ENCODE peak calls at places on chromosome 20, in five cellular contexts. Y is H1, A is sigmoid colon, L is HepG2, J is K562. B is an unnamed sample. For H3K4me1, the result is how much of the 10 kb centered on the place peaks cover.

GRCh38 chr20:48995599-48995998 is 50.5 kb upstream of the CSE1L start:
- DNase-seq in Y (no peak), A (no peak), J (no peak), L (no peak), B (no peak)

GRCh38 chr20:4170621-4171537 is 155.5 kb upstream of the RNF24 start:
- DNase-seq in J (no peak), Y (no peak), A (no peak), L (no peak), B (no peak)

GRCh38 chr20:63502671-63503172 is 3.8 kb upstream of the EEF1A2 start:
- DNase-seq in A (no peak), J (no peak), Y (no peak), L (no peak), B (no peak)

GRCh38 chr20:61608275-61609085 is 356.4 kb downstream of the CDH4 start:
- DNase-seq in L (peak), A (no peak), Y (no peak), J (peak), B (no peak)

GRCh38 chr20:18504479-18505060 is 3.2 kb upstream of the SEC23B start:
- DNase-seq in A (peak), Y (no peak), J (no peak), L (no peak), B (peak)

GRCh38 chr20:8331740-8332412 is 199.8 kb downstream of the PLCB1 start:
- DNase-seq in A (no peak), J (no peak), L (peak), Y (no peak), B (no peak)

GRCh38 chr20:20413801-20414200 is 45.9 kb downstream of the INSM1 start:
- DNase-seq in Y (no peak), J (no peak), L (no peak), A (no peak), B (no peak)

GRCh38 chr20:543369-544152 is at the start of gene CSNK2A1:
- DNase-seq in A (peak), J (peak), L (peak), Y (peak), B (peak)

GRCh38 chr20:31597483-31597858 is 7.6 kb upstream of the ID1 start:
- DNase-seq in Y (no peak), J (no peak), A (no peak), L (no peak), B (no peak)

GRCh38 chr20:64177787-64178186 is 13.5 kb downstream of the MYT1 start:
- DNase-seq in A (no peak), J (no peak), L (no peak), Y (no peak), B (no peak)

GRCh38 chr20:59385461-59385860 is 85.0 kb downstream of the EDN3 start:
- DNase-seq in A (no peak), Y (no peak), J (no peak), L (no peak), B (no peak)

GRCh38 chr20:33145521-33145920 is 22.4 kb upstream of the BPIFA2 start:
- DNase-seq in Y (no peak), J (no peak), L (no peak), A (no peak), B (no peak)

GRCh38 chr20:54257090-54257816 is 49.4 kb downstream of the PFDN4 start:
- DNase-seq in Y (peak), J (no peak), A (no peak), L (no peak), B (no peak)

GRCh38 chr20:61840661-61841455 is 224.8 kb downstream of the TAF4 start:
- DNase-seq in Y (no peak), L (no peak), A (no peak), J (no peak), B (no peak)

GRCh38 chr20:44752099-44752931 is 6.7 kb downstream of the KCNK15 start:
- DNase-seq in Y (no peak), L (no peak), J (no peak), A (no peak), B (no peak)

GRCh38 chr20:53810661-53811355 is 217.2 kb upstream of the ZNF217 start:
- DNase-seq in Y (no peak), L (no peak), A (no peak), J (no peak), B (no peak)

GRCh38 chr20:63061051-63061531 is 54.3 kb upstream of the BHLHE23 start:
- DNase-seq in Y (no peak), J (no peak), L (no peak), A (peak), B (no peak)

GRCh38 chr20:23596856-23597255 is 8.9 kb downstream of the CST9 start:
- DNase-seq in Y (no peak), A (no peak), L (no peak), J (no peak), B (no peak)

GRCh38 chr20:32019156-32019510 is 8.9 kb downstream of the CCM2L start:
- DNase-seq in A (no peak), Y (no peak), L (no peak), J (peak), B (no peak)

GRCh38 chr20:40433341-40433861 is 255.6 kb downstream of the MAFB start:
- DNase-seq in L (no peak), A (no peak), Y (no peak), J (no peak), B (no peak)

GRCh38 chr20:38985603-38986170 is 23.5 kb downstream of the DHX35 start:
- DNase-seq in J (no peak), Y (no peak), L (peak), A (no peak), B (no peak)

GRCh38 chr20:33687993-33688937 is 2.1 kb upstream of the E2F1 start:
- DNase-seq in A (no peak), L (no peak), Y (no peak), J (no peak), B (no peak)

GRCh38 chr20:32021091-32021490 is 10.9 kb downstream of the CCM2L start:
- DNase-seq in L (no peak), A (no peak), Y (no peak), J (no peak), B (no peak)

GRCh38 chr20:34637245-34638185 is 39.4 kb downstream of the PIGU start:
- DNase-seq in Y (no peak), A (peak), J (no peak), L (peak), B (no peak)

GRCh38 chr20:46151936-46152335 is 33.8 kb downstream of the CD40 start:
- DNase-seq in A (no peak), Y (no peak), L (peak), J (peak), B (no peak)

GRCh38 chr20:38277285-38277684 is 16.8 kb upstream of the KIAA1755 start:
- DNase-seq in Y (no peak), J (no peak), L (no peak), A (no peak), B (no peak)

GRCh38 chr20:13458860-13459451 is 179.8 kb downstream of the TASP1 start:
- DNase-seq in A (no peak), Y (no peak), J (peak), L (peak), B (peak)

GRCh38 chr20:38109025-38109541 is 56.0 kb downstream of the TGM2 start:
- DNase-seq in J (no peak), Y (no peak), L (no peak), A (peak), B (peak)

GRCh38 chr20:44423480-44423879 is 52.2 kb upstream of the TTPAL start:
- DNase-seq in Y (no peak), A (no peak), J (no peak), L (no peak), B (no peak)

GRCh38 chr20:19376451-19376971 is 164.1 kb downstream of the SLC24A3 start:
- DNase-seq in A (no peak), J (no peak), Y (no peak), L (no peak), B (no peak)

GRCh38 chr20:1373614-1374013 is 19.2 kb downstream of the FKBP1A start:
- DNase-seq in L (no peak), Y (no peak), A (no peak), J (no peak), B (no peak)

DNA sequence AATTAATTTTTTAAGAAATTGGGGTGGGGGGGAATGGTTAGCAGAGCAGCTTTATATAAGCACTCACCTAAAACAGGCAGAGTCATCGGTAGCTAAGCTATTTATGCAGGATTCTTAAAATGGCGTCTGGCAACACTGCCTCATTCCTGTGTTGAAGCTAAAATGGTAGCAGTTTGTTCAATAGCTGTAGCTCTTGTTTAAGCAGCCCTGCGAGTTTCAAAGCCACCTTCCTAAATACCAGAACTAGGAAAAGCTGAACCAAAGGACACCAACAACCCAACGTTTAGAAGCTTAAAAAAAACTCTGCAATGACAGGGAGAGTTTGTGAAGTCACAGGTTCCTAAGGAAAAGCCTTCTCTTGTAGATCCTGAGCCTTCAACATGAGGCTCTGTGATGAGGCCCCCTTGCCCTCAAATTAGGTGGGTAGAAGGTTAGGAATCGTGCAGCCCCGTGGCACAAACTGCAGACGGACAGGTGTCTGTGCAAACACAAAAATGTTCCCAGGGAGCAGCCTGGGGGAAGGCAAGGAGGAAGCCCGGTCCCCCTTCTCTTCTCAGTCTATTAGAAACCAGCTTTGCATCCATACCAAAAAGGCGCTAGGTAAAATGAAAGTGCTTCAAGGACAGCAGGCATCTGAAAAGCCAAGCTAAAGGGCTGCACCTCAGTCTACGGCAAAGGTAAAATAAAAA is 4.7 kb downstream of the ZMYND8 start:
- DNase-seq in A (no peak), L (no peak), Y (no peak), J (no peak), B (no peak)
- H3K4me1 ChIP-seq in A (half or more), L (half or more), Y (half or more), J (under half), B (half or more)

GRCh38 chr20:25484224-25484846 is 76.9 kb downstream of the GINS1 start:
- DNase-seq in L (no peak), Y (no peak), A (no peak), J (no peak), B (no peak)
- TF ChIP-seq CTCF in L (no peak), Y (peak), A (no peak), J (peak), B (no peak)

GRCh38 chr20:25683050-25683449 is 13.6 kb downstream of the ZNF337 start:
- DNase-seq in A (no peak), Y (no peak), L (no peak), J (no peak), B (no peak)
- TF ChIP-seq EP300 in A (no peak), Y (no peak), L (no peak), J (no peak), B (no peak)

GRCh38 chr20:50911030-50911429 is 20.2 kb downstream of the ADNP start:
- DNase-seq in J (no peak), A (no peak), Y (no peak), L (no peak), B (no peak)
- H3K4me1 ChIP-seq in J (under half), A (under half), Y (under half), L (under half), B (under half)

GRCh38 chr20:7178004-7178403 is 410.5 kb downstream of the BMP2 start:
- DNase-seq in Y (no peak), A (no peak), J (no peak), L (no peak), B (no peak)
- TF ChIP-seq CTCF in Y (no peak), A (no peak), J (no peak), L (no peak), B (no peak)